ENCODE peak calls at places on chromosome 15, in five cellular contexts. U is colonic mucosa; D is CD4-positive, CD25-positive, alpha-beta regulatory T cell; N is GM23248; J is glutamatergic neuron. P is an unnamed sample.

GRCh38 chr15:97866994-97867393 is 93.5 kb upstream of the ARRDC4 start:
- DNase-seq in U (no peak), D (no peak), N (no peak), J (no peak), P (no peak)

GRCh38 chr15:52789601-52790165 is 453 bp downstream of the ONECUT1 start:
- DNase-seq in U (no peak), D (peak), N (peak), J (peak), P (peak)

GRCh38 chr15:99445272-99445850 is 120.4 kb upstream of the MEF2A start:
- DNase-seq in U (no peak), D (no peak), N (no peak), J (no peak), P (no peak)

GRCh38 chr15:70096215-70096974 is 1.3 kb downstream of the TLE3 start:
- DNase-seq in U (peak), D (peak), N (peak), J (peak), P (peak)

GRCh38 chr15:84625125-84625524 is 24.3 kb downstream of the ZSCAN2 start:
- DNase-seq in U (no peak), D (no peak), N (no peak), J (no peak), P (no peak)

GRCh38 chr15:40040770-40041169 is 1.8 kb upstream of the SRP14 start:
- DNase-seq in U (no peak), D (no peak), N (no peak), J (no peak), P (no peak)

GRCh38 chr15:39165026-39165706 is 415.7 kb upstream of the THBS1 start:
- DNase-seq in U (no peak), D (no peak), N (peak), J (no peak), P (no peak)

GRCh38 chr15:89332446-89332845 is 2.2 kb downstream of the POLG start:
- DNase-seq in U (no peak), D (no peak), N (peak), J (peak), P (peak)

GRCh38 chr15:76235186-76235826 is 76.0 kb downstream of the ETFA start:
- DNase-seq in U (no peak), D (peak), N (peak), J (no peak), P (no peak)

GRCh38 chr15:101091080-101092017 is 160.5 kb downstream of the CHSY1 start:
- DNase-seq in U (no peak), D (no peak), N (peak), J (no peak), P (peak)

GRCh38 chr15:100856847-100857246 is 22.8 kb upstream of the ALDH1A3 start:
- DNase-seq in U (no peak), D (no peak), N (no peak), J (no peak), P (no peak)

GRCh38 chr15:41286665-41287333 is 45.6 kb downstream of the OIP5 start:
- DNase-seq in U (no peak), D (peak), N (peak), J (no peak), P (no peak)

GRCh38 chr15:59283717-59284336 is 77.2 kb downstream of the LDHAL6B start:
- DNase-seq in U (peak), D (no peak), N (no peak), J (no peak), P (no peak)

GRCh38 chr15:92619380-92620101 is 36.0 kb downstream of the FAM174B start:
- DNase-seq in U (no peak), D (no peak), N (peak), J (no peak), P (no peak)

GRCh38 chr15:35499723-35500122 is 46.2 kb downstream of the DPH6 start:
- DNase-seq in U (no peak), D (no peak), N (no peak), J (no peak), P (no peak)

GRCh38 chr15:90225504-90226234 is 8.1 kb downstream of the CIB1 start:
- DNase-seq in U (no peak), D (no peak), N (no peak), J (no peak), P (no peak)

GRCh38 chr15:45126535-45127158 is 3.0 kb downstream of the DUOXA1 start:
- DNase-seq in U (peak), D (peak), N (peak), J (no peak), P (peak)

GRCh38 chr15:101407439-101407838 is 82.1 kb downstream of the PCSK6 start:
- DNase-seq in U (no peak), D (no peak), N (no peak), J (no peak), P (no peak)

GRCh38 chr15:29821416-29822099 is 710 bp downstream of the TJP1 start:
- DNase-seq in U (peak), D (peak), N (peak), J (peak), P (peak)

GRCh38 chr15:93359037-93359779 is 270.2 kb upstream of the RGMA start:
- DNase-seq in U (no peak), D (no peak), N (no peak), J (no peak), P (no peak)

GRCh38 chr15:70257573-70258220 is 160.0 kb upstream of the TLE3 start:
- DNase-seq in U (peak), D (no peak), N (no peak), J (no peak), P (no peak)

GRCh38 chr15:83320831-83321230 is 36.4 kb upstream of the BNC1 start:
- DNase-seq in U (no peak), D (no peak), N (peak), J (no peak), P (no peak)

GRCh38 chr15:92821491-92822116 is 78.5 kb upstream of the CHD2 start:
- DNase-seq in U (no peak), D (peak), N (peak), J (no peak), P (no peak)

GRCh38 chr15:78315686-78316085 is 16.3 kb upstream of the SKIC8 start:
- DNase-seq in U (peak), D (no peak), N (no peak), J (no peak), P (peak)